ENCODE peak calls at places on chromosomes 7 and 10, in eight cellular contexts. E, M, C, Y, N, O, J and Z are unnamed samples.
A peak's percentile ranks its signal among the peaks of the same experiment; 100 is the strongest.

GRCh38 chr10:70268376-70268775 is 15.4 kb downstream of the NPFFR1 start:
- DNase-seq in J (no peak), M (no peak), C (no peak), N (no peak), Y (no peak), O (no peak), E (no peak), Z (no peak)

GRCh38 chr10:100148353-100149211 is 37.2 kb downstream of the ERLIN1 start:
- DNase-seq in M (no peak), C (peak; percentile 24), E (no peak), J (no peak), N (no peak), O (no peak), Y (no peak), Z (no peak)

GRCh38 chr10:83678850-83679249 is 460.5 kb upstream of the GHITM start:
- DNase-seq in J (no peak), E (no peak), O (no peak), M (no peak), Y (no peak), C (no peak), N (no peak), Z (no peak)

GRCh38 chr10:78964952-78965633 is 103.7 kb upstream of the ZMIZ1 start:
- DNase-seq in J (no peak), N (no peak), O (no peak), E (no peak), Y (peak; percentile 72), M (no peak), C (peak; percentile 80), Z (peak; percentile 94)

GRCh38 chr10:5546891-5547683 is 22.3 kb downstream of the CALML3 start:
- DNase-seq in N (peak; percentile 70), Y (peak; percentile 73), C (peak; percentile 55), O (no peak), J (peak; percentile 88), E (peak; percentile 93), M (no peak), Z (no peak)

GRCh38 chr10:14971867-14972448 is 12.8 kb downstream of the MEIG1 start:
- DNase-seq in J (peak; percentile 38), C (no peak), Y (no peak), N (no peak), E (no peak), M (peak; percentile 55), O (no peak), Z (no peak)

GRCh38 chr10:114188876-114189275 is 9.7 kb downstream of the TDRD1 start:
- DNase-seq in J (no peak), N (no peak), O (no peak), C (no peak), Y (no peak), E (no peak), M (no peak), Z (no peak)

GRCh38 chr7:43211693-43212092 is 99.2 kb downstream of the HECW1 start:
- DNase-seq in J (no peak), M (no peak), N (no peak), O (no peak), C (no peak), Y (no peak), E (peak; percentile 26), Z (no peak)

GRCh38 chr7:132004528-132004927 is 448.1 kb upstream of the PODXL start:
- DNase-seq in Y (no peak), O (no peak), M (no peak), C (peak; percentile 51), N (no peak), E (no peak), J (no peak), Z (no peak)

GRCh38 chr10:17951868-17952371 is at the start of gene SLC39A12:
- DNase-seq in M (no peak), E (peak; percentile 90), C (peak; percentile 18), J (no peak), N (no peak), O (no peak), Y (no peak), Z (no peak)

GRCh38 chr10:132390455-132391371 is 6.3 kb upstream of the PWWP2B start:
- DNase-seq in M (peak; percentile 32), E (peak; percentile 85), N (peak; percentile 38), J (peak; percentile 4), O (no peak), Y (peak; percentile 52), C (no peak), Z (peak; percentile 55)

GRCh38 chr10:77774940-77775391 is 137.4 kb upstream of the KCNMA1 start:
- DNase-seq in C (no peak), J (no peak), O (no peak), E (no peak), Y (no peak), N (no peak), M (no peak), Z (peak; percentile 5)

GRCh38 chr10:64733980-64734379 is 1212.8 kb downstream of the REEP3 start:
- DNase-seq in Y (no peak), C (peak; percentile 38), O (no peak), N (no peak), M (no peak), E (no peak), J (peak; percentile 9), Z (peak; percentile 19)

GRCh38 chr7:25478925-25479324 is 250.6 kb upstream of the NPVF start:
- DNase-seq in E (no peak), J (no peak), M (no peak), N (no peak), O (no peak), C (no peak), Y (no peak), Z (no peak)

GRCh38 chr10:16612148-16612742 is 90.6 kb upstream of the C1QL3 start:
- DNase-seq in M (no peak), Y (no peak), C (peak; percentile 60), N (no peak), J (no peak), O (no peak), E (no peak), Z (peak; percentile 54)

GRCh38 chr10:77550378-77550777 is 87.2 kb downstream of the KCNMA1 start:
- DNase-seq in Y (no peak), N (no peak), M (no peak), J (no peak), C (no peak), E (no peak), O (no peak), Z (no peak)

GRCh38 chr7:119482209-119482608 is 790.8 kb upstream of the KCND2 start:
- DNase-seq in J (no peak), Y (no peak), O (no peak), E (no peak), N (no peak), C (peak; percentile 58), M (no peak), Z (peak; percentile 28)

GRCh38 chr7:87517136-87517805 is 41.8 kb upstream of the ABCB4 start:
- DNase-seq in J (no peak), M (no peak), O (no peak), N (no peak), Y (no peak), C (no peak), E (no peak), Z (no peak)

GRCh38 chr7:87600130-87601124 is at the start of gene ABCB1:
- DNase-seq in M (peak; percentile 65), N (peak; percentile 46), C (peak; percentile 64), Y (peak; percentile 65), J (peak; percentile 75), E (peak; percentile 80), O (peak; percentile 14), Z (peak; percentile 78)

GRCh38 chr7:38465946-38466345 is 165.2 kb downstream of the AMPH start:
- DNase-seq in J (no peak), M (no peak), Y (no peak), C (no peak), E (no peak), N (no peak), O (no peak), Z (no peak)

GRCh38 chr7:22140597-22140996 is 194.9 kb upstream of the CDCA7L start:
- DNase-seq in O (no peak), E (no peak), Y (no peak), N (no peak), M (no peak), J (no peak), C (no peak), Z (no peak)

GRCh38 chr7:151244156-151244870 is 4.2 kb downstream of the SMARCD3 start:
- DNase-seq in N (peak; percentile 52), Y (no peak), J (peak; percentile 51), M (peak; percentile 69), C (peak; percentile 77), E (peak; percentile 98), O (no peak), Z (peak; percentile 90)

GRCh38 chr10:132400547-132401151 is 3.6 kb downstream of the PWWP2B start:
- DNase-seq in J (peak; percentile 15), E (no peak), C (no peak), N (peak; percentile 58), O (no peak), M (no peak), Y (peak; percentile 68), Z (peak; percentile 70)

GRCh38 chr10:103445366-103445765 is 6.8 kb downstream of the CALHM2 start:
- DNase-seq in C (no peak), Y (no peak), N (no peak), O (no peak), J (no peak), M (peak; percentile 18), E (no peak), Z (no peak)
- H3K36me3 ChIP-seq in C (no peaks in the 10 kb centered on the region), Y (peaks cover 93% of the 10 kb centered on the region), N (peaks cover 100% of the 10 kb centered on the region), O (no peaks in the 10 kb centered on the region), J (no peaks in the 10 kb centered on the region), M (peaks cover 35% of the 10 kb centered on the region), E (peaks cover 74% of the 10 kb centered on the region), Z (peaks cover 44% of the 10 kb centered on the region)

GRCh38 chr7:156668130-156668741 is 27.7 kb downstream of the RNF32 start:
- DNase-seq in E (no peak), C (peak; percentile 76), O (no peak), J (no peak), M (peak; percentile 33), N (no peak), Y (no peak), Z (no peak)
- H3K36me3 ChIP-seq in E (no peaks in the 10 kb centered on the region), C (no peaks in the 10 kb centered on the region), O (no peaks in the 10 kb centered on the region), J (no peaks in the 10 kb centered on the region), M (peaks cover 5% of the 10 kb centered on the region), N (no peaks in the 10 kb centered on the region), Y (peaks cover 5% of the 10 kb centered on the region), Z (no peaks in the 10 kb centered on the region)

GRCh38 chr10:1103551-1103950 is 47.4 kb downstream of the WDR37 start:
- DNase-seq in C (no peak), J (no peak), N (no peak), Y (no peak), E (no peak), O (no peak), M (no peak), Z (no peak)

GRCh38 chr10:1102392-1102791 is 46.2 kb downstream of the WDR37 start:
- DNase-seq in E (no peak), O (no peak), N (no peak), C (no peak), Y (no peak), M (no peak), J (no peak), Z (no peak)

GRCh38 chr10:1107004-1107403 is 50.8 kb downstream of the WDR37 start:
- DNase-seq in O (no peak), C (no peak), E (no peak), M (no peak), Y (no peak), J (no peak), N (no peak), Z (no peak)

GRCh38 chr10:1102836-1103235 is 46.7 kb downstream of the WDR37 start:
- DNase-seq in M (no peak), C (no peak), E (no peak), J (no peak), O (no peak), Y (no peak), N (no peak), Z (no peak)

GRCh38 chr10:1104971-1105370 is 48.8 kb downstream of the WDR37 start:
- DNase-seq in E (no peak), Y (no peak), O (no peak), J (no peak), M (no peak), N (no peak), C (no peak), Z (no peak)
- H3K36me3 ChIP-seq in E (peaks cover 55% of the 10 kb centered on the region), Y (peaks cover 88% of the 10 kb centered on the region), O (no peaks in the 10 kb centered on the region), J (no peaks in the 10 kb centered on the region), M (peaks cover 45% of the 10 kb centered on the region), N (peaks cover 96% of the 10 kb centered on the region), C (no peaks in the 10 kb centered on the region), Z (peaks cover 7% of the 10 kb centered on the region)

GRCh38 chr10:86446987-86447386 is 74.6 kb downstream of the WAPL start:
- DNase-seq in O (no peak), J (no peak), Y (no peak), E (no peak), C (no peak), M (no peak), N (no peak), Z (no peak)
- H3K36me3 ChIP-seq in O (no peaks in the 10 kb centered on the region), J (no peaks in the 10 kb centered on the region), Y (peaks cover 90% of the 10 kb centered on the region), E (peaks cover 50% of the 10 kb centered on the region), C (no peaks in the 10 kb centered on the region), M (peaks cover 10% of the 10 kb centered on the region), N (peaks cover 98% of the 10 kb centered on the region), Z (peaks cover 13% of the 10 kb centered on the region)